ENCODE peak calls at places on chromosomes 5 and 9, in seven cellular contexts. C is ovary, Q is pancreas, L is psoas muscle, M is dorsolateral prefrontal cortex, D is body of pancreas, O is lung. B is an unnamed sample.

GRCh38 chr9:34633851-34634550 is 3.6 kb downstream of the SIGMAR1 start:
- DNase-seq in Q (peak), M (no peak), O (peak), L (peak), C (peak), D (peak), B (no peak)

GRCh38 chr5:137501846-137502406 is 2.8 kb upstream of the SPOCK1 start:
- DNase-seq in D (no peak), Q (no peak), L (no peak), O (no peak), M (no peak), C (no peak), B (no peak)

GRCh38 chr5:31815394-31815793 is 176.5 kb downstream of the PDZD2 start:
- DNase-seq in M (no peak), C (no peak), O (no peak), L (no peak), D (no peak), Q (no peak), B (no peak)

GRCh38 chr9:121322037-121322736 is 47.9 kb downstream of the STOM start:
- DNase-seq in L (no peak), D (no peak), Q (no peak), C (no peak), O (no peak), M (no peak), B (no peak)

GRCh38 chr9:91847576-91847975 is 102.5 kb downstream of the ROR2 start:
- DNase-seq in O (no peak), D (no peak), Q (no peak), M (peak), L (no peak), C (peak), B (no peak)

GRCh38 chr5:16345454-16345853 is 120.1 kb downstream of the ZNF622 start:
- DNase-seq in Q (peak), M (no peak), C (no peak), O (no peak), D (peak), L (no peak), B (no peak)

GRCh38 chr9:81113408-81114124 is 575.8 kb downstream of the TLE1 start:
- DNase-seq in C (no peak), D (no peak), O (no peak), M (no peak), Q (no peak), L (no peak), B (no peak)

GRCh38 chr5:79001471-79001870 is 16.4 kb upstream of the ARSB start:
- DNase-seq in Q (no peak), L (no peak), C (no peak), D (no peak), O (no peak), M (no peak), B (no peak)

GRCh38 chr5:73654171-73654811 is 28.3 kb downstream of the ARHGEF28 start:
- DNase-seq in C (no peak), Q (no peak), D (no peak), M (no peak), O (no peak), L (no peak), B (peak)

GRCh38 chr5:51414516-51414915 is 31.3 kb downstream of the ISL1 start:
- DNase-seq in O (no peak), C (no peak), Q (no peak), M (no peak), L (no peak), D (no peak), B (no peak)

GRCh38 chr9:1049641-1050040 is 516 bp upstream of the DMRT2 start:
- DNase-seq in L (no peak), C (no peak), D (no peak), O (no peak), M (no peak), Q (no peak), B (no peak)

GRCh38 chr9:18922161-18922910 is 110.7 kb downstream of the SAXO1 start:
- DNase-seq in Q (no peak), C (no peak), O (no peak), D (no peak), L (no peak), M (no peak), B (no peak)

GRCh38 chr9:77498891-77499290 is 149.2 kb downstream of the GNA14 start:
- DNase-seq in C (no peak), D (no peak), Q (no peak), O (no peak), M (no peak), L (no peak), B (no peak)

GRCh38 chr9:78295177-78295575 is 1.7 kb upstream of the PSAT1 start:
- DNase-seq in L (no peak), M (no peak), O (no peak), C (no peak), D (no peak), Q (no peak), B (no peak)

GRCh38 chr5:114883675-114884074 is 286.0 kb downstream of the TRIM36 start:
- DNase-seq in M (no peak), L (no peak), D (no peak), Q (no peak), C (no peak), O (no peak), B (no peak)

GRCh38 chr5:37582202-37582601 is 203.1 kb downstream of the WDR70 start:
- DNase-seq in C (no peak), Q (no peak), L (no peak), D (no peak), O (no peak), M (no peak), B (no peak)

GRCh38 chr5:137791387-137791786 is 37.2 kb upstream of the HNRNPA0 start:
- DNase-seq in D (no peak), O (no peak), Q (no peak), C (no peak), M (no peak), L (no peak), B (no peak)

GRCh38 chr5:135025730-135026644 is 8.0 kb downstream of the PITX1 start:
- DNase-seq in O (no peak), Q (no peak), L (no peak), D (no peak), M (peak), C (no peak), B (peak)

GRCh38 chr9:99814359-99814758 is 7.3 kb upstream of the NR4A3 start:
- DNase-seq in O (no peak), L (no peak), M (no peak), Q (no peak), D (no peak), C (no peak), B (no peak)

GRCh38 chr5:57509501-57510260 is 27.1 kb upstream of the ACTBL2 start:
- DNase-seq in M (no peak), L (no peak), D (no peak), C (no peak), O (no peak), Q (no peak), B (no peak)

GRCh38 chr5:154355141-154355611 is 90.6 kb upstream of the SAP30L start:
- DNase-seq in L (peak), D (no peak), O (no peak), Q (no peak), C (peak), M (no peak), B (no peak)

GRCh38 chr5:158084292-158084691 is 225.3 kb upstream of the CLINT1 start:
- DNase-seq in M (no peak), C (no peak), D (no peak), O (no peak), Q (no peak), L (no peak), B (no peak)

GRCh38 chr5:141787376-141787775 is 90.8 kb downstream of the PCDH1 start:
- DNase-seq in Q (no peak), C (no peak), O (no peak), M (no peak), L (no peak), D (no peak), B (no peak)

GRCh38 chr5:79878721-79879336 is 112.2 kb downstream of the MTX3 start:
- DNase-seq in D (no peak), M (no peak), Q (no peak), O (no peak), L (no peak), C (no peak), B (no peak)

GRCh38 chr9:19203058-19203457 is 27.4 kb upstream of the DENND4C start:
- DNase-seq in D (no peak), O (no peak), C (no peak), M (no peak), Q (no peak), L (no peak), B (no peak)

GRCh38 chr9:111078391-111079038 is 40.2 kb upstream of the LPAR1 start:
- DNase-seq in C (no peak), O (no peak), M (no peak), D (no peak), Q (no peak), L (no peak), B (no peak)

GRCh38 chr5:68522863-68523262 is 307.3 kb downstream of the PIK3R1 start:
- DNase-seq in C (no peak), L (no peak), M (no peak), D (no peak), O (no peak), Q (no peak), B (no peak)

GRCh38 chr5:158770506-158770905 is 329.2 kb downstream of the EBF1 start:
- DNase-seq in D (no peak), L (no peak), Q (no peak), C (no peak), M (no peak), O (no peak), B (no peak)

GRCh38 chr5:157865844-157866243 is 6.9 kb upstream of the CLINT1 start:
- DNase-seq in O (no peak), M (no peak), Q (no peak), L (no peak), C (no peak), D (no peak), B (no peak)

GRCh38 chr5:76537073-76537543 is 86.1 kb downstream of the F2RL2 start:
- DNase-seq in O (no peak), C (no peak), L (no peak), Q (no peak), M (no peak), D (no peak), B (no peak)

GRCh38 chr5:6743161-6743560 is 29.9 kb downstream of the TENT4A start:
- DNase-seq in O (no peak), Q (no peak), C (no peak), M (no peak), L (no peak), D (no peak), B (peak)

GRCh38 chr9:120904999-120905793 is 21.4 kb downstream of the TRAF1 start:
- DNase-seq in Q (no peak), O (no peak), D (no peak), C (no peak), L (no peak), M (no peak), B (no peak)

GRCh38 chr9:76564300-76564699 is 105.3 kb downstream of the GCNT1 start:
- DNase-seq in D (no peak), O (no peak), C (no peak), L (no peak), M (no peak), Q (no peak), B (no peak)

GRCh38 chr5:93250431-93250830 is 330.6 kb downstream of the NR2F1-AS1 start:
- DNase-seq in Q (no peak), O (no peak), D (no peak), L (no peak), M (no peak), C (no peak), B (no peak)

GRCh38 chr5:179866241-179867078 is 7.8 kb upstream of the MRNIP start:
- DNase-seq in M (no peak), O (no peak), Q (no peak), L (no peak), D (no peak), C (no peak), B (no peak)

GRCh38 chr5:6483880-6484382 is 35.3 kb downstream of the UBE2QL1 start:
- DNase-seq in M (no peak), L (no peak), Q (no peak), C (no peak), D (no peak), O (no peak), B (no peak)

GRCh38 chr5:139908749-139909148 is 113.1 kb downstream of the PSD2 start:
- DNase-seq in M (no peak), C (peak), L (peak), Q (no peak), O (no peak), D (no peak), B (no peak)

GRCh38 chr9:36218011-36218410 is 27.3 kb downstream of the CLTA start:
- DNase-seq in D (no peak), C (no peak), M (no peak), Q (no peak), L (no peak), O (no peak), B (no peak)

GRCh38 chr9:112295174-112295573 is 38.2 kb downstream of the PTBP3 start:
- DNase-seq in L (no peak), M (no peak), Q (no peak), D (no peak), O (no peak), C (no peak), B (no peak)

GRCh38 chr9:112301420-112301819 is 32.0 kb downstream of the PTBP3 start:
- DNase-seq in C (no peak), L (no peak), Q (no peak), O (no peak), M (no peak), D (no peak), B (no peak)

GRCh38 chr9:112296929-112297328 is 36.5 kb downstream of the PTBP3 start:
- DNase-seq in O (no peak), M (no peak), C (no peak), Q (no peak), D (no peak), L (no peak), B (no peak)

GRCh38 chr9:112299514-112299913 is 33.9 kb downstream of the PTBP3 start:
- DNase-seq in M (no peak), C (no peak), L (no peak), Q (no peak), O (no peak), D (no peak), B (no peak)
- H3K4me3 ChIP-seq in M (no peak), C (no peak), L (no peak), Q (no peak), O (no peak), D (no peak), B (no peak)

DNA sequence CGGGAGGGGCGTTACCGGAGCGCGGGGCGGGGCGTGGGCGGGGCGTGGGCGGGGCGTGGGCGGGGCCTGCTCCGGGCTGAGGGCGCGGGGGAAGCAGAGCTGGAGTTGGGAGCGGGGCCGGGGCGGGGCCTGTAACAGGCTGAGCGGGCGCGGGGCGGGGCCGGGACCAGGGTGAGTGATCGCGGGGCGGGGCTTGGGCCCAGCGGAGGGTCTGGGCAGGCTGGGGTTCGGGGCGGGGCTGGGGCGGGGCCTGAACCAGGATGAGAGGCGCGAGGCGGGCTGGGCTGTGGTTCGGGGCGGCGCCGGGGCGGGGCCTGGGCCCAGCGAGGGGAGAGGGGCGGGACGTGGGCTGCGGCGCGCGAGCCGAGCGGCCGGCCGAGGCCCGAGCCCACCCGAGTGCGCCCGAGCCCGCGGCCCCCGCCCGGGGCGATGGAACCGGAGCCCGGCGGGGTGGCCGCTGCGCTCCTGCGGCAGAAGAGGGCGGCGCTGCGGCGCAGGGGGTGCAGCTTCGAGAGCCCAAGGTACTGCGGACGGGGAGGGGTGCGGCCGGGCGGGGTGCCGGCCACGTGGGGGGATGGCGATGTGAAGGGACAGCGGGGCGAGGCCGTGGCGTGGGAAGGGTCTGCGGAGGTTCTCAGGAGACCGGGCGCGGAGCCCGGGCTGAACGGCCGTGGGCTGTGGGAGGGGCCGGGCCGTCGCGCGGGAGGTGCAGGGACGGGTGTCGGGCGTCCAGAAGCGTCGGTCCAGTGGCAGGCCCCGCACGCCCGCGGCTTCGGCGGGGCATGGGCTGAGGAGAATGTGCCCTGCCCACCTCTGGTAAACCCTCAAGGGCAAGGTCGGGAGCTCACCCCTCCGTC is 39.5 kb upstream of the GARNL3 start:
- DNase-seq in C (peak), Q (peak), O (peak), M (peak), L (peak), D (peak), B (peak)
- TF ChIP-seq CTCF in C (no peak), Q (no peak), O (no peak), M (peak), L (no peak), D (no peak), B (no peak)

DNA sequence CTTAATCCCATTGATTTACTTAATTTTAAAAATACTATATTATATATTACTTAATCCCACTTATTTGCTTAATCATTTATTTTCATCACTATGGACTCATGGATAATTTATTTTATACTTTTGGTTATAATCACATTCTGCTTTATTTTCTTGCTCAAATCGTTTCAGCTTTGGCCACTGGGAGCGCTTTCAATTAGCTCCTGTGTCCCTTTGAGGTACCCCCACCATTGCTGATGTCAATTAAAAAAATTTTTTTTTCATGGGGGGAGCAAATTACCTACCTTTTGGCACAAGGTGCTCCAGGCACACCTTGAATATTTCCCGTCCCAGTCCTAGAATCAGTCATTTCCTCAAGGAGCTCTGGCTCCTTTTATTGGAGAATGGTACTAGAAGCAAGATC is 1.4 kb upstream of the TRIO start:
- DNase-seq in D (no peak), M (no peak), L (no peak), C (no peak), Q (no peak), O (no peak), B (no peak)
- H3K27ac ChIP-seq in D (no peak), M (peak), L (peak), C (no peak), Q (no peak), O (no peak), B (no peak)

DNA sequence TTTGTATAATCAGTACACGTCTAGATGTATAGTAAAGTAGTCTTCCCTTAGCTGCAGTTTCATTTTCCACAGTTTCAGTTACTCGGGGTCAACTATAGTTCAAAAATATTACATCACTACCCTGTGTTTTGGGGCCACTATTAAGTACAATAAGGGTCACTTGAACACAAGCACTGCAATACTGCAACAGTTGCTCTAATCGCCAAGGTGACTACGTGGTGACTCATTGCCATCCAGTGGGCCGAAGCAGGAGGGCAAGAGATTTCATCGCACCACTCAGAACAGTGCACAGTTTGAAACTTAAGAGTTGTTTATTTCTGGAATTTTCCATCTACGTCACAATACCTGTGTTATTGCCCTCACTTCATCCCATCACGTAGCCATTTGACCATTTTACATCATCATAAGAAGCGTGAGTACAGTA is at the start of gene ARL14EPL:
- DNase-seq in D (peak), O (peak), L (peak), Q (no peak), C (peak), M (no peak), B (no peak)
- H3K4me3 ChIP-seq in D (no peak), O (no peak), L (no peak), Q (no peak), C (no peak), M (no peak), B (no peak)

DNA sequence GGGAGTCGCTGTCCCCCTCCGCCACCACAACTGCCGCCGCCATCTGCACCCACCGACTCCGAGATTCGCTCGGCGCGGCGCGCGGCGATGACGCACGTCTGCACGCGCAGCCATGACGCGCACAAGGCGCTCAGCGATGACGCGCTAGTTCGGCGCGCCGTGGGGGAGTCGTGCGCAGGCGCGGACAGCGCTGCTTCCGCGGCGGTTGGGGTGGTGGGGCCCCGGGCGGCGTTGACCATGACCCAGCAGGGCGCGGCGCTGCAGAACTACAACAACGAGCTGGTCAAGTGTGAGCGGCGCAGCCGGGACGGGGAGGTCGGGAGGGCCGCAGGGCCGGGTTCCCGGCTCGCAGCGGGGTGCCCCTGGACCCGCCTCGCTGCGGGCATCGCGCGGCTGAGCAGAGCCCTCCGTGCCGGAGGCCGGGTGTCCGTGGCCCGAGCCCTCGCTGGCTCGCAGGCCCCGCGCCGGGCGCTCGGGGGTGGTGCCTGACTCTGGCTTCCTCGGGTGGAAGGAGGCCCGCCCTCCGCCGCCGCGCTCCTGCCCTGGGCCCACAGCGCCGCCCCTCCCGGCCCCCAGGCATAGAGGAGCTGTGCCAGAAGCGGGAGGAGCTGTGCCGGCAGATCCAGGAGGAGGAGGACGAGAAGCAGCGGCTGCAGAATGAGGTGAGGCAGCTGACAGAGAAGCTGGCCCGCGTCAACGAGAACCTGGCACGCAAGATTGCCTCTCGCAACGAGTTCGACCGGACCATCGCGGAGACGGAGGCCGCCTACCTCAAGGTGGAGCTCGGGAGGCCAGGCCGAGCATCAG is at the start of the genes ANAPC2 and SSNA1:
- DNase-seq in Q (peak), L (peak), M (peak), C (peak), O (peak), D (peak), B (peak)
- TF ChIP-seq CTCF in Q (no peak), L (peak), M (peak), C (peak), O (peak), D (no peak), B (peak)

GRCh38 chr5:172144291-172144815 is 43.7 kb downstream of the STK10 start:
- DNase-seq in O (no peak), D (no peak), L (no peak), M (peak), Q (no peak), C (no peak), B (peak)
- H3K27ac ChIP-seq in O (no peak), D (no peak), L (no peak), M (peak), Q (no peak), C (no peak), B (no peak)